ENCODE peak calls at places on chromosomes 16 and 17, in six cellular contexts. One of them, this sample, is unnamed.

GRCh38 chr16:87421369-87421912 is 29.3 kb downstream of the MAP1LC3B start:
- DNase-seq in effector CD4-positive, alpha-beta T cell: no peak
- DNase-seq in fibroblast of gingiva: no peak
- DNase-seq in activated CD8-positive, alpha-beta memory T cell treated with anti-CD3 and anti-CD28 coated beads for 48 hours: no peak
- DNase-seq in activated CD4-positive, alpha-beta T cell treated with anti-CD3 and anti-CD28 coated beads, Interleukin-2, amount 50 U/mL, for 1 hour: no peak
- DNase-seq in PC-9: no peak
- DNase-seq in this sample: no peak

GRCh38 chr17:8015957-8016631 is 13.7 kb downstream of the GUCY2D start:
- DNase-seq in activated CD8-positive, alpha-beta memory T cell treated with anti-CD3 and anti-CD28 coated beads for 48 hours: no peak
- DNase-seq in PC-9: no peak
- DNase-seq in activated CD4-positive, alpha-beta T cell treated with anti-CD3 and anti-CD28 coated beads, Interleukin-2, amount 50 U/mL, for 1 hour: peak; percentile 10
- DNase-seq in fibroblast of gingiva: no peak
- DNase-seq in effector CD4-positive, alpha-beta T cell: no peak
- DNase-seq in this sample: no peak

GRCh38 chr16:2194166-2194834 is 2.1 kb downstream of the CASKIN1 start:
- DNase-seq in activated CD4-positive, alpha-beta T cell treated with anti-CD3 and anti-CD28 coated beads, Interleukin-2, amount 50 U/mL, for 1 hour: no peak
- DNase-seq in activated CD8-positive, alpha-beta memory T cell treated with anti-CD3 and anti-CD28 coated beads for 48 hours: no peak
- DNase-seq in PC-9: peak; percentile 71
- DNase-seq in fibroblast of gingiva: no peak
- DNase-seq in effector CD4-positive, alpha-beta T cell: no peak
- DNase-seq in this sample: peak; percentile 12

GRCh38 chr16:24909856-24910255 is 64.1 kb downstream of the SLC5A11 start:
- DNase-seq in fibroblast of gingiva: no peak
- DNase-seq in activated CD4-positive, alpha-beta T cell treated with anti-CD3 and anti-CD28 coated beads, Interleukin-2, amount 50 U/mL, for 1 hour: no peak
- DNase-seq in effector CD4-positive, alpha-beta T cell: no peak
- DNase-seq in activated CD8-positive, alpha-beta memory T cell treated with anti-CD3 and anti-CD28 coated beads for 48 hours: no peak
- DNase-seq in PC-9: no peak
- DNase-seq in this sample: no peak

GRCh38 chr17:81037783-81038733 is 3.1 kb downstream of the BAIAP2 start:
- DNase-seq in fibroblast of gingiva: no peak
- DNase-seq in activated CD8-positive, alpha-beta memory T cell treated with anti-CD3 and anti-CD28 coated beads for 48 hours: no peak
- DNase-seq in effector CD4-positive, alpha-beta T cell: no peak
- DNase-seq in PC-9: peak; percentile 74
- DNase-seq in activated CD4-positive, alpha-beta T cell treated with anti-CD3 and anti-CD28 coated beads, Interleukin-2, amount 50 U/mL, for 1 hour: no peak
- DNase-seq in this sample: no peak

GRCh38 chr17:43129671-43130010 is 4.5 kb upstream of the BRCA1 start:
- DNase-seq in activated CD8-positive, alpha-beta memory T cell treated with anti-CD3 and anti-CD28 coated beads for 48 hours: no peak
- DNase-seq in fibroblast of gingiva: no peak
- DNase-seq in activated CD4-positive, alpha-beta T cell treated with anti-CD3 and anti-CD28 coated beads, Interleukin-2, amount 50 U/mL, for 1 hour: no peak
- DNase-seq in effector CD4-positive, alpha-beta T cell: no peak
- DNase-seq in PC-9: no peak
- DNase-seq in this sample: no peak

GRCh38 chr16:21610766-21611165 is 11.4 kb downstream of the METTL9 start:
- DNase-seq in fibroblast of gingiva: no peak
- DNase-seq in PC-9: no peak
- DNase-seq in effector CD4-positive, alpha-beta T cell: no peak
- DNase-seq in activated CD4-positive, alpha-beta T cell treated with anti-CD3 and anti-CD28 coated beads, Interleukin-2, amount 50 U/mL, for 1 hour: no peak
- DNase-seq in activated CD8-positive, alpha-beta memory T cell treated with anti-CD3 and anti-CD28 coated beads for 48 hours: no peak
- DNase-seq in this sample: no peak

GRCh38 chr17:45091778-45092425 is 30.8 kb downstream of the NMT1 start:
- DNase-seq in effector CD4-positive, alpha-beta T cell: no peak
- DNase-seq in fibroblast of gingiva: peak; percentile 22
- DNase-seq in PC-9: peak; percentile 55
- DNase-seq in activated CD8-positive, alpha-beta memory T cell treated with anti-CD3 and anti-CD28 coated beads for 48 hours: no peak
- DNase-seq in activated CD4-positive, alpha-beta T cell treated with anti-CD3 and anti-CD28 coated beads, Interleukin-2, amount 50 U/mL, for 1 hour: no peak
- DNase-seq in this sample: no peak

GRCh38 chr17:17205368-17206148 is 575 bp downstream of the PLD6 start:
- DNase-seq in PC-9: peak; percentile 51
- DNase-seq in activated CD8-positive, alpha-beta memory T cell treated with anti-CD3 and anti-CD28 coated beads for 48 hours: peak; percentile 35
- DNase-seq in fibroblast of gingiva: peak; percentile 33
- DNase-seq in activated CD4-positive, alpha-beta T cell treated with anti-CD3 and anti-CD28 coated beads, Interleukin-2, amount 50 U/mL, for 1 hour: peak; percentile 58
- DNase-seq in effector CD4-positive, alpha-beta T cell: peak; percentile 39
- DNase-seq in this sample: no peak

This sample was measured in fibroblast of the conjunctiva.